ENCODE peak calls at places on chromosome 12, in ten cellular contexts. One of them, this sample, is unnamed.
A peak's percentile ranks its signal among the peaks of the same experiment; 100 is the strongest.

GRCh38 chr12:65695077-65695865 is 129.0 kb upstream of the HMGA2 start:
- DNase-seq in progenitor cell of endocrine pancreas: no peak
- DNase-seq in RWPE1: peak; percentile 67
- DNase-seq in osteocyte: no peak
- DNase-seq in cardiac fibroblast: peak; percentile 99
- DNase-seq in astrocyte of the spinal cord: peak; percentile 99
- DNase-seq in CD8-positive, alpha-beta T cell: no peak
- DNase-seq in fibroblast of mammary gland: peak; percentile 98
- DNase-seq in GM23338: peak; percentile 7
- DNase-seq in BJ: peak; percentile 88
- DNase-seq in this sample: peak; percentile 95

GRCh38 chr12:51450816-51451215 is 26.2 kb downstream of the SLC4A8 start:
- DNase-seq in progenitor cell of endocrine pancreas: no peak
- DNase-seq in RWPE1: no peak
- DNase-seq in osteocyte: no peak
- DNase-seq in cardiac fibroblast: no peak
- DNase-seq in astrocyte of the spinal cord: no peak
- DNase-seq in CD8-positive, alpha-beta T cell: no peak
- DNase-seq in fibroblast of mammary gland: no peak
- DNase-seq in GM23338: peak; percentile 15
- DNase-seq in BJ: no peak
- DNase-seq in this sample: no peak

GRCh38 chr12:121860257-121860656 is 1.6 kb upstream of the HPD start:
- DNase-seq in progenitor cell of endocrine pancreas: no peak
- DNase-seq in RWPE1: no peak
- DNase-seq in osteocyte: no peak
- DNase-seq in cardiac fibroblast: no peak
- DNase-seq in astrocyte of the spinal cord: no peak
- DNase-seq in CD8-positive, alpha-beta T cell: no peak
- DNase-seq in fibroblast of mammary gland: no peak
- DNase-seq in GM23338: no peak
- DNase-seq in BJ: no peak
- DNase-seq in this sample: no peak

GRCh38 chr12:58907326-58907855 is 12.9 kb downstream of the LRIG3 start:
- DNase-seq in progenitor cell of endocrine pancreas: no peak
- DNase-seq in RWPE1: no peak
- DNase-seq in osteocyte: no peak
- DNase-seq in cardiac fibroblast: no peak
- DNase-seq in astrocyte of the spinal cord: peak; percentile 58
- DNase-seq in CD8-positive, alpha-beta T cell: no peak
- DNase-seq in fibroblast of mammary gland: no peak
- DNase-seq in GM23338: no peak
- DNase-seq in BJ: no peak
- DNase-seq in this sample: peak; percentile 85

GRCh38 chr12:32069071-32069470 is 37.6 kb upstream of the BICD1 start:
- DNase-seq in progenitor cell of endocrine pancreas: no peak
- DNase-seq in RWPE1: no peak
- DNase-seq in osteocyte: no peak
- DNase-seq in cardiac fibroblast: no peak
- DNase-seq in astrocyte of the spinal cord: peak; percentile 18
- DNase-seq in CD8-positive, alpha-beta T cell: no peak
- DNase-seq in fibroblast of mammary gland: peak; percentile 42
- DNase-seq in GM23338: no peak
- DNase-seq in BJ: no peak
- DNase-seq in this sample: peak; percentile 43

GRCh38 chr12:46407360-46407759 is 34.8 kb upstream of the SLC38A2 start:
- DNase-seq in progenitor cell of endocrine pancreas: no peak
- DNase-seq in RWPE1: no peak
- DNase-seq in osteocyte: no peak
- DNase-seq in cardiac fibroblast: no peak
- DNase-seq in astrocyte of the spinal cord: no peak
- DNase-seq in CD8-positive, alpha-beta T cell: no peak
- DNase-seq in fibroblast of mammary gland: no peak
- DNase-seq in GM23338: no peak
- DNase-seq in BJ: no peak
- DNase-seq in this sample: no peak

GRCh38 chr12:128959931-128960330 is 106.7 kb downstream of the GLT1D1 start:
- DNase-seq in progenitor cell of endocrine pancreas: no peak
- DNase-seq in RWPE1: no peak
- DNase-seq in osteocyte: no peak
- DNase-seq in cardiac fibroblast: no peak
- DNase-seq in astrocyte of the spinal cord: no peak
- DNase-seq in CD8-positive, alpha-beta T cell: no peak
- DNase-seq in fibroblast of mammary gland: no peak
- DNase-seq in GM23338: no peak
- DNase-seq in BJ: no peak
- DNase-seq in this sample: no peak

GRCh38 chr12:114667669-114668150 is 16.3 kb downstream of the TBX3 start:
- DNase-seq in progenitor cell of endocrine pancreas: no peak
- DNase-seq in RWPE1: no peak
- DNase-seq in osteocyte: no peak
- DNase-seq in cardiac fibroblast: no peak
- DNase-seq in astrocyte of the spinal cord: no peak
- DNase-seq in CD8-positive, alpha-beta T cell: no peak
- DNase-seq in fibroblast of mammary gland: no peak
- DNase-seq in GM23338: no peak
- DNase-seq in BJ: no peak
- DNase-seq in this sample: no peak

GRCh38 chr12:13130981-13131380 is 27.5 kb upstream of the GSG1 start:
- DNase-seq in progenitor cell of endocrine pancreas: no peak
- DNase-seq in RWPE1: no peak
- DNase-seq in osteocyte: no peak
- DNase-seq in cardiac fibroblast: no peak
- DNase-seq in astrocyte of the spinal cord: no peak
- DNase-seq in CD8-positive, alpha-beta T cell: no peak
- DNase-seq in fibroblast of mammary gland: no peak
- DNase-seq in GM23338: no peak
- DNase-seq in BJ: no peak
- DNase-seq in this sample: peak; percentile 55

GRCh38 chr12:32240833-32241232 is 134.2 kb downstream of the BICD1 start:
- DNase-seq in progenitor cell of endocrine pancreas: no peak
- DNase-seq in RWPE1: peak; percentile 26
- DNase-seq in osteocyte: no peak
- DNase-seq in cardiac fibroblast: peak; percentile 52
- DNase-seq in astrocyte of the spinal cord: peak; percentile 54
- DNase-seq in CD8-positive, alpha-beta T cell: no peak
- DNase-seq in fibroblast of mammary gland: peak; percentile 39
- DNase-seq in GM23338: no peak
- DNase-seq in BJ: no peak
- DNase-seq in this sample: no peak

GRCh38 chr12:4909397-4909733 is 340 bp upstream of the KCNA1 start:
- DNase-seq in progenitor cell of endocrine pancreas: peak; percentile 30
- DNase-seq in RWPE1: no peak
- DNase-seq in osteocyte: no peak
- DNase-seq in cardiac fibroblast: no peak
- DNase-seq in astrocyte of the spinal cord: no peak
- DNase-seq in CD8-positive, alpha-beta T cell: no peak
- DNase-seq in fibroblast of mammary gland: no peak
- DNase-seq in GM23338: peak; percentile 54
- DNase-seq in BJ: no peak
- DNase-seq in this sample: no peak

GRCh38 chr12:65464930-65465329 is 186.4 kb downstream of the MSRB3 start:
- DNase-seq in progenitor cell of endocrine pancreas: no peak
- DNase-seq in RWPE1: peak; percentile 9
- DNase-seq in osteocyte: no peak
- DNase-seq in cardiac fibroblast: peak; percentile 87
- DNase-seq in astrocyte of the spinal cord: peak; percentile 93
- DNase-seq in CD8-positive, alpha-beta T cell: no peak
- DNase-seq in fibroblast of mammary gland: peak; percentile 89
- DNase-seq in GM23338: no peak
- DNase-seq in BJ: peak; percentile 71
- DNase-seq in this sample: peak; percentile 93

GRCh38 chr12:79557690-79558315 is 133.0 kb downstream of the PAWR start:
- DNase-seq in progenitor cell of endocrine pancreas: no peak
- DNase-seq in RWPE1: no peak
- DNase-seq in osteocyte: no peak
- DNase-seq in cardiac fibroblast: no peak
- DNase-seq in astrocyte of the spinal cord: peak; percentile 30
- DNase-seq in CD8-positive, alpha-beta T cell: no peak
- DNase-seq in fibroblast of mammary gland: no peak
- DNase-seq in GM23338: no peak
- DNase-seq in BJ: peak; percentile 75
- DNase-seq in this sample: peak; percentile 81

GRCh38 chr12:124745891-124746570 is 117.6 kb downstream of the SCARB1 start:
- DNase-seq in progenitor cell of endocrine pancreas: peak; percentile 61
- DNase-seq in RWPE1: peak; percentile 79
- DNase-seq in osteocyte: peak; percentile 93
- DNase-seq in cardiac fibroblast: peak; percentile 93
- DNase-seq in astrocyte of the spinal cord: peak; percentile 96
- DNase-seq in CD8-positive, alpha-beta T cell: no peak
- DNase-seq in fibroblast of mammary gland: peak; percentile 96
- DNase-seq in GM23338: peak; percentile 94
- DNase-seq in BJ: peak; percentile 83
- DNase-seq in this sample: peak; percentile 97

GRCh38 chr12:26769611-26770010 is 63.4 kb downstream of the ITPR2 start:
- DNase-seq in progenitor cell of endocrine pancreas: no peak
- DNase-seq in RWPE1: no peak
- DNase-seq in osteocyte: no peak
- DNase-seq in cardiac fibroblast: no peak
- DNase-seq in astrocyte of the spinal cord: no peak
- DNase-seq in CD8-positive, alpha-beta T cell: no peak
- DNase-seq in fibroblast of mammary gland: no peak
- DNase-seq in GM23338: no peak
- DNase-seq in BJ: no peak
- DNase-seq in this sample: no peak

GRCh38 chr12:26767865-26768264 is 65.1 kb downstream of the ITPR2 start:
- DNase-seq in progenitor cell of endocrine pancreas: no peak
- DNase-seq in RWPE1: no peak
- DNase-seq in osteocyte: no peak
- DNase-seq in cardiac fibroblast: no peak
- DNase-seq in astrocyte of the spinal cord: no peak
- DNase-seq in CD8-positive, alpha-beta T cell: no peak
- DNase-seq in fibroblast of mammary gland: no peak
- DNase-seq in GM23338: no peak
- DNase-seq in BJ: no peak
- DNase-seq in this sample: no peak

GRCh38 chr12:26770239-26771070 is 62.5 kb downstream of the ITPR2 start:
- DNase-seq in progenitor cell of endocrine pancreas: no peak
- DNase-seq in RWPE1: no peak
- DNase-seq in osteocyte: no peak
- DNase-seq in cardiac fibroblast: no peak
- DNase-seq in astrocyte of the spinal cord: no peak
- DNase-seq in CD8-positive, alpha-beta T cell: no peak
- DNase-seq in fibroblast of mammary gland: no peak
- DNase-seq in GM23338: no peak
- DNase-seq in BJ: no peak
- DNase-seq in this sample: no peak

GRCh38 chr12:26768611-26769603 is 64.1 kb downstream of the ITPR2 start:
- DNase-seq in progenitor cell of endocrine pancreas: no peak
- DNase-seq in RWPE1: no peak
- DNase-seq in osteocyte: no peak
- DNase-seq in cardiac fibroblast: no peak
- DNase-seq in astrocyte of the spinal cord: peak; percentile 28
- DNase-seq in CD8-positive, alpha-beta T cell: no peak
- DNase-seq in fibroblast of mammary gland: no peak
- DNase-seq in GM23338: no peak
- DNase-seq in BJ: no peak
- DNase-seq in this sample: no peak

GRCh38 chr12:26767116-26767515 is 65.9 kb downstream of the ITPR2 start:
- DNase-seq in progenitor cell of endocrine pancreas: no peak
- DNase-seq in RWPE1: no peak
- DNase-seq in osteocyte: no peak
- DNase-seq in cardiac fibroblast: no peak
- DNase-seq in astrocyte of the spinal cord: no peak
- DNase-seq in CD8-positive, alpha-beta T cell: no peak
- DNase-seq in fibroblast of mammary gland: no peak
- DNase-seq in GM23338: peak; percentile 17
- DNase-seq in BJ: no peak
- DNase-seq in this sample: no peak
- TF ChIP-seq CTCF in progenitor cell of endocrine pancreas: peak; percentile 35
- TF ChIP-seq CTCF in RWPE1: no peak
- TF ChIP-seq CTCF in osteocyte: no peak
- TF ChIP-seq CTCF in cardiac fibroblast: no peak
- TF ChIP-seq CTCF in astrocyte of the spinal cord: no peak
- TF ChIP-seq CTCF in CD8-positive, alpha-beta T cell: no peak
- TF ChIP-seq CTCF in fibroblast of mammary gland: no peak
- TF ChIP-seq CTCF in GM23338: no peak
- TF ChIP-seq CTCF in BJ: no peak
- TF ChIP-seq CTCF in this sample: no peak

GRCh38 chr12:41684997-41685396 is 459.7 kb downstream of the GXYLT1 start:
- DNase-seq in progenitor cell of endocrine pancreas: no peak
- DNase-seq in RWPE1: no peak
- DNase-seq in osteocyte: no peak
- DNase-seq in cardiac fibroblast: no peak
- DNase-seq in astrocyte of the spinal cord: no peak
- DNase-seq in CD8-positive, alpha-beta T cell: no peak
- DNase-seq in fibroblast of mammary gland: no peak
- DNase-seq in GM23338: no peak
- DNase-seq in BJ: no peak
- DNase-seq in this sample: no peak
- TF ChIP-seq CTCF in progenitor cell of endocrine pancreas: no peak
- TF ChIP-seq CTCF in RWPE1: peak; percentile 22
- TF ChIP-seq CTCF in osteocyte: no peak
- TF ChIP-seq CTCF in cardiac fibroblast: no peak
- TF ChIP-seq CTCF in astrocyte of the spinal cord: no peak
- TF ChIP-seq CTCF in CD8-positive, alpha-beta T cell: no peak
- TF ChIP-seq CTCF in fibroblast of mammary gland: no peak
- TF ChIP-seq CTCF in GM23338: no peak
- TF ChIP-seq CTCF in BJ: peak; percentile 53
- TF ChIP-seq CTCF in this sample: no peak

GRCh38 chr12:24573621-24574020 is 375.3 kb downstream of the BCAT1 start:
- DNase-seq in progenitor cell of endocrine pancreas: no peak
- DNase-seq in RWPE1: no peak
- DNase-seq in osteocyte: no peak
- DNase-seq in cardiac fibroblast: no peak
- DNase-seq in astrocyte of the spinal cord: peak; percentile 65
- DNase-seq in CD8-positive, alpha-beta T cell: no peak
- DNase-seq in fibroblast of mammary gland: no peak
- DNase-seq in GM23338: no peak
- DNase-seq in BJ: no peak
- DNase-seq in this sample: no peak

DNA sequence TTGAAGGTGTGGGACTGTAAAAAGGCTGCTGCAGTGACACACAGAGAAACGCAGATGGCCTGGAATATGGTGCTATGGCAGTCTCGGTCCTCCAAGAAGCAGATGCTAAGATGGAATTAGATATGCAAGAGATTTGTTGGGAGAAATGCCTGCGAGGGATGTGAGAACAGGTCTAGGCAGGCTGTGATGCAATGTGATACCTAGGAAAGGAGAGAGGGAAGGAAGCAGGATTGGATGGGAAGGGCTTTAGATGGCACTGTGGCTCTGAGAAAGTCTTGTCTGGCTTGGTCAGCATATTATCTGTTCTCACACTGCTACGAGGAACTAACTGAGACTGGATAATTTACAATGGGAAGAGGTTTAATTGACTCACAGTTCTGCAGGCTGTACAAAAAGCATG is 374.4 kb downstream of the BCAT1 start:
- DNase-seq in progenitor cell of endocrine pancreas: no peak
- DNase-seq in RWPE1: no peak
- DNase-seq in osteocyte: no peak
- DNase-seq in cardiac fibroblast: no peak
- DNase-seq in astrocyte of the spinal cord: no peak
- DNase-seq in CD8-positive, alpha-beta T cell: no peak
- DNase-seq in fibroblast of mammary gland: no peak
- DNase-seq in GM23338: no peak
- DNase-seq in BJ: no peak
- DNase-seq in this sample: no peak
- TF ChIP-seq CTCF in progenitor cell of endocrine pancreas: no peak
- TF ChIP-seq CTCF in RWPE1: no peak
- TF ChIP-seq CTCF in osteocyte: no peak
- TF ChIP-seq CTCF in cardiac fibroblast: no peak
- TF ChIP-seq CTCF in astrocyte of the spinal cord: no peak
- TF ChIP-seq CTCF in CD8-positive, alpha-beta T cell: no peak
- TF ChIP-seq CTCF in fibroblast of mammary gland: no peak
- TF ChIP-seq CTCF in GM23338: no peak
- TF ChIP-seq CTCF in BJ: no peak
- TF ChIP-seq CTCF in this sample: no peak

GRCh38 chr12:54360717-54361456 is 3.4 kb downstream of the GPR84 start:
- DNase-seq in progenitor cell of endocrine pancreas: peak; percentile 79
- DNase-seq in RWPE1: peak; percentile 46
- DNase-seq in osteocyte: peak; percentile 90
- DNase-seq in cardiac fibroblast: peak; percentile 87
- DNase-seq in astrocyte of the spinal cord: peak; percentile 83
- DNase-seq in CD8-positive, alpha-beta T cell: peak; percentile 26
- DNase-seq in fibroblast of mammary gland: peak; percentile 83
- DNase-seq in GM23338: peak; percentile 97
- DNase-seq in BJ: no peak
- DNase-seq in this sample: peak; percentile 83
- TF ChIP-seq CTCF in progenitor cell of endocrine pancreas: peak; percentile 94
- TF ChIP-seq CTCF in RWPE1: peak; percentile 88
- TF ChIP-seq CTCF in osteocyte: peak; percentile 81
- TF ChIP-seq CTCF in cardiac fibroblast: peak; percentile 77
- TF ChIP-seq CTCF in astrocyte of the spinal cord: peak; percentile 91
- TF ChIP-seq CTCF in CD8-positive, alpha-beta T cell: peak; percentile 61
- TF ChIP-seq CTCF in fibroblast of mammary gland: peak; percentile 88
- TF ChIP-seq CTCF in GM23338: peak; percentile 100
- TF ChIP-seq CTCF in BJ: peak; percentile 83
- TF ChIP-seq CTCF in this sample: peak; percentile 85